ENCODE peak calls at places on chromosomes 2 and 18, in five cellular contexts. L, K, F, M and I are unnamed samples.

GRCh38 chr2:192749606-192750200 is 555.0 kb upstream of the TMEFF2 start:
- DNase-seq in L (no peak), K (no peak), F (peak), M (no peak), I (no peak)

GRCh38 chr2:238601433-238602222 is 174.9 kb downstream of the ASB1 start:
- DNase-seq in K (no peak), F (no peak), L (no peak), M (no peak), I (no peak)

GRCh38 chr18:3998698-3999333 is 456.3 kb downstream of the DLGAP1 start:
- DNase-seq in K (no peak), L (no peak), F (peak), M (no peak), I (no peak)

GRCh38 chr2:16390561-16390960 is 275.1 kb downstream of the CYRIA start:
- DNase-seq in L (no peak), F (no peak), M (no peak), K (no peak), I (no peak)

GRCh38 chr2:164496881-164497280 is 124.4 kb downstream of the GRB14 start:
- DNase-seq in L (no peak), M (no peak), K (no peak), F (no peak), I (no peak)

GRCh38 chr2:101351207-101351606 is 36.1 kb downstream of the CREG2 start:
- DNase-seq in K (no peak), L (peak), F (no peak), M (no peak), I (no peak)

GRCh38 chr2:15754703-15755099 is 163.0 kb downstream of the DDX1 start:
- DNase-seq in L (no peak), K (no peak), M (no peak), F (no peak), I (no peak)

GRCh38 chr2:219404954-219405353 is 13.2 kb upstream of the DES start:
- DNase-seq in M (no peak), F (no peak), L (no peak), K (no peak), I (no peak)

GRCh38 chr18:36560187-36560586 is 262.7 kb downstream of the FHOD3 start:
- DNase-seq in M (no peak), K (no peak), F (no peak), L (no peak), I (no peak)

GRCh38 chr2:96136123-96136720 is 2.1 kb downstream of the ASTL start:
- DNase-seq in L (no peak), M (no peak), F (no peak), K (no peak), I (no peak)

GRCh38 chr2:153043385-153043784 is 325.0 kb downstream of the ARL6IP6 start:
- DNase-seq in F (no peak), K (no peak), M (no peak), L (no peak), I (no peak)

GRCh38 chr2:241818943-241819270 is 9.9 kb downstream of the NEU4 start:
- DNase-seq in L (peak), F (no peak), M (no peak), K (no peak), I (no peak)

GRCh38 chr2:207284556-207285450 is 119.1 kb upstream of the KLF7 start:
- DNase-seq in M (no peak), K (no peak), F (no peak), L (no peak), I (no peak)

GRCh38 chr2:74567862-74568261 is 13.3 kb downstream of the DOK1 start:
- DNase-seq in L (no peak), M (no peak), K (no peak), F (no peak), I (no peak)